ENCODE peak calls at places on chromosomes 6 and 20, in nine cellular contexts. H is PC-3, P is fibroblast of lung, S is MM.1S, T is neuronal stem cell, K is IMR-90, Y is PC-9, G is trophoblast cell, N is astrocyte. Q is an unnamed sample. For H3K36me3 and H3K27me3, the result is how much of the 10 kb centered on the place peaks cover.

GRCh38 chr6:32129297-32130088 is 595 bp downstream of the FKBPL start:
- DNase-seq in G (no peak), K (no peak), N (no peak), Y (no peak), S (no peak), T (no peak), P (no peak), H (peak), Q (no peak)

GRCh38 chr6:29953001-29953436 is 10.7 kb downstream of the HLA-A start:
- DNase-seq in S (no peak), P (peak), K (peak), Y (no peak), T (no peak), G (no peak), H (peak), N (peak), Q (peak)

GRCh38 chr6:15534970-15535369 is 127.9 kb downstream of the DTNBP1 start:
- DNase-seq in N (no peak), G (no peak), Y (no peak), H (no peak), K (no peak), P (no peak), T (no peak), S (no peak), Q (no peak)

GRCh38 chr6:15183979-15184378 is 61.9 kb upstream of the JARID2 start:
- DNase-seq in Y (no peak), K (no peak), S (no peak), T (no peak), G (no peak), H (no peak), P (no peak), N (no peak), Q (no peak)

GRCh38 chr20:1671891-1672669 is 14.5 kb upstream of the SIRPG start:
- DNase-seq in T (no peak), P (no peak), N (no peak), H (no peak), K (no peak), S (no peak), Y (no peak), G (no peak), Q (no peak)

GRCh38 chr6:32952817-32953739 is at the start of gene HLA-DMA:
- DNase-seq in K (peak), N (peak), T (peak), P (peak), S (peak), G (peak), H (peak), Y (peak), Q (peak)

GRCh38 chr20:60085551-60086132 is 127.4 kb downstream of the CDH26 start:
- DNase-seq in N (no peak), H (no peak), S (no peak), Y (no peak), K (no peak), T (no peak), G (no peak), P (no peak), Q (peak)

GRCh38 chr6:3796396-3796795 is 44.9 kb upstream of the PXDC1 start:
- DNase-seq in N (no peak), Y (no peak), G (no peak), H (no peak), S (no peak), K (no peak), T (no peak), P (no peak), Q (no peak)

GRCh38 chr6:143276436-143276835 is 174.1 kb downstream of the ADAT2 start:
- DNase-seq in K (no peak), G (no peak), P (no peak), S (peak), N (no peak), T (no peak), Y (no peak), H (no peak), Q (no peak)

GRCh38 chr6:15107644-15108382 is 138.1 kb upstream of the JARID2 start:
- DNase-seq in S (no peak), G (no peak), H (no peak), N (no peak), Y (no peak), T (no peak), P (no peak), K (no peak), Q (no peak)

GRCh38 chr6:52544325-52545022 is 32.4 kb downstream of the TRAM2 start:
- DNase-seq in G (no peak), Y (no peak), P (peak), K (peak), S (no peak), T (no peak), H (peak), N (no peak), Q (no peak)

GRCh38 chr20:24981750-24982149 is 10.8 kb downstream of the APMAP start:
- DNase-seq in Y (no peak), K (no peak), T (no peak), H (no peak), N (no peak), G (no peak), P (no peak), S (no peak), Q (no peak)

GRCh38 chr6:47352169-47352568 is 42.5 kb upstream of the TNFRSF21 start:
- DNase-seq in K (no peak), N (no peak), P (no peak), H (no peak), Y (no peak), G (no peak), T (no peak), S (no peak), Q (no peak)

GRCh38 chr6:21321076-21321475 is 272.5 kb upstream of the SOX4 start:
- DNase-seq in T (no peak), Y (no peak), S (no peak), G (no peak), N (no peak), P (no peak), H (no peak), K (no peak), Q (no peak)

GRCh38 chr20:8449120-8449519 is 317.1 kb downstream of the PLCB1 start:
- DNase-seq in T (no peak), N (peak), S (no peak), Y (no peak), P (peak), H (no peak), G (no peak), K (peak), Q (peak)

GRCh38 chr6:76852776-76853175 is 610.5 kb downstream of the HTR1B start:
- DNase-seq in Y (no peak), N (peak), G (no peak), P (peak), S (peak), T (no peak), K (peak), H (peak), Q (peak)

GRCh38 chr6:54083301-54083700 is 27.9 kb upstream of the MLIP start:
- DNase-seq in S (no peak), G (no peak), H (no peak), N (no peak), Y (no peak), K (no peak), P (no peak), T (no peak), Q (no peak)

GRCh38 chr6:40506956-40507355 is 80.2 kb downstream of the LRFN2 start:
- DNase-seq in S (no peak), G (no peak), H (no peak), K (no peak), N (peak), T (no peak), P (no peak), Y (no peak), Q (no peak)

GRCh38 chr6:26217714-26218075 is 130.5 kb downstream of the HFE start:
- DNase-seq in Y (no peak), N (no peak), K (no peak), P (peak), S (peak), G (no peak), T (no peak), H (peak), Q (peak)

GRCh38 chr6:144150673-144151009 is 324 bp downstream of the STX11 start:
- DNase-seq in H (peak), T (peak), Y (no peak), P (peak), N (no peak), G (no peak), S (peak), K (peak), Q (no peak)

GRCh38 chr20:5886788-5887187 is 63.5 kb downstream of the TRMT6 start:
- DNase-seq in N (peak), T (no peak), Y (no peak), K (no peak), H (no peak), P (peak), G (no peak), S (no peak), Q (no peak)

GRCh38 chr6:78607188-78607587 is 260.2 kb upstream of the IRAK1BP1 start:
- DNase-seq in N (peak), P (peak), K (peak), G (no peak), S (no peak), Y (no peak), T (no peak), H (no peak), Q (no peak)

GRCh38 chr6:88165877-88166492 is at the start of gene CNR1:
- DNase-seq in K (no peak), S (peak), Y (no peak), H (no peak), G (no peak), P (peak), T (peak), N (peak), Q (peak)

GRCh38 chr6:31639449-31639861 is 13.0 kb downstream of the BAG6 start:
- DNase-seq in N (peak), K (peak), Y (no peak), H (peak), T (no peak), G (no peak), S (no peak), P (peak), Q (peak)

GRCh38 chr6:125888989-125889656 is 67.4 kb upstream of the HINT3 start:
- DNase-seq in Y (no peak), T (peak), N (peak), G (peak), P (peak), K (peak), S (peak), H (peak), Q (no peak)

GRCh38 chr6:125855783-125856182 is 65.0 kb downstream of the NCOA7 start:
- DNase-seq in K (no peak), Y (no peak), T (no peak), G (no peak), N (no peak), H (no peak), S (no peak), P (no peak), Q (no peak)

GRCh38 chr6:162900503-162900902 is 172.7 kb downstream of the PACRG start:
- DNase-seq in P (no peak), K (no peak), Y (no peak), N (no peak), G (no peak), T (no peak), S (no peak), H (no peak), Q (no peak)

GRCh38 chr6:71410681-71411080 is 122.1 kb downstream of the OGFRL1 start:
- DNase-seq in H (no peak), P (peak), Y (no peak), S (no peak), K (no peak), T (no peak), G (no peak), N (peak), Q (peak)

DNA sequence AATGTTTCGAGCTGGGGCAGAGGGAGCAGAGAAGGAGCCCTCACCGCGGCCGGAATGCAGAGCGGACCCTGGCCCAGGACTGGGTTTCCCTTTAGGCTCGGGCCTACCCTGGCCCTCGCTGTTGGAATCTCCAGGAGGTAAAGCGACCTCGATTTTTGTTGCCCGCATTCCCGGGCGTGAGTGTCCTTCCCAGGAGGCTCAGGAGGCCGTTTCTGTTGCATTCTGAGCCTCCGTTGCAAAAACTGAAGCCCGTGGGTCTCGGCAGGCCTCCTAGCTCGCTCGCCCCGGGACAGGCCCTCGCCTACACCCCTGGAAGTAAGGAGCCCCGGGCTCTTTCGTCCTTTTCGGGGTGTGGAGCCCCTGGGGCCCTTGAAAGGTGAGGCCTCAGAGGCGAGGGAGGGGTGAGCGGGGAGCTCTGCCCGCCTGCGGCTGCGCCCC is 2.2 kb downstream of the NR2E1 start:
- DNase-seq in H (no peak), G (no peak), P (no peak), T (no peak), S (no peak), N (no peak), K (no peak), Y (no peak), Q (peak)
- H3K36me3 ChIP-seq in H (under half), G (under half), P (under half), T (under half), S (under half), N (under half), K (under half), Y (under half), Q (under half)

GRCh38 chr6:36677753-36678487 is 594 bp upstream of the CDKN1A start:
- DNase-seq in H (no peak), S (no peak), Y (no peak), K (no peak), P (no peak), N (peak), G (no peak), T (no peak), Q (no peak)

GRCh38 chr6:36677059-36677749 is 1.3 kb upstream of the CDKN1A start:
- DNase-seq in T (no peak), P (peak), K (no peak), G (no peak), N (peak), H (no peak), Y (no peak), S (no peak), Q (no peak)

GRCh38 chr6:36676142-36677058 is 2.1 kb upstream of the CDKN1A start:
- DNase-seq in G (no peak), N (peak), Y (no peak), S (no peak), K (peak), H (no peak), T (peak), P (peak), Q (no peak)

GRCh38 chr6:36679043-36679821 is 718 bp downstream of the CDKN1A start:
- DNase-seq in K (peak), Y (peak), P (peak), S (no peak), T (peak), N (peak), G (peak), H (peak), Q (no peak)

DNA sequence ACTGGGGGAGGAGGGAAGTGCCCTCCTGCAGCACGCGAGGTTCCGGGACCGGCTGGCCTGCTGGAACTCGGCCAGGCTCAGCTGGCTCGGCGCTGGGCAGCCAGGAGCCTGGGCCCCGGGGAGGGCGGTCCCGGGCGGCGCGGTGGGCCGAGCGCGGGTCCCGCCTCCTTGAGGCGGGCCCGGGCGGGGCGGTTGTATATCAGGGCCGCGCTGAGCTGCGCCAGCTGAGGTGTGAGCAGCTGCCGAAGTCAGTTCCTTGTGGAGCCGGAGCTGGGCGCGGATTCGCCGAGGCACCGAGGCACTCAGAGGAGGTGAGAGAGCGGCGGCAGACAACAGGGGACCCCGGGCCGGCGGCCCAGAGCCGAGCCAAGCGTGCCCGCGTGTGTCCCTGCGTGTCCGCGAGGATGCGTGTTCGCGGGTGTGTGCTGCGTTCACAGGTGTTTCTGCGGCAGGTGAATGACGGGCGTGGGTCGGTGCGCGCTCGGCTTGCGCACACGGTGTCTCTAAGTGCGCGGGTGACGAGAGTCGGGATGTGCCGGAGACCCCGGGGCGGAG is at the start of gene CDKN1A:
- DNase-seq in S (peak), H (peak), T (peak), N (peak), Y (peak), G (peak), K (peak), P (peak), Q (peak)
- H2AFZ ChIP-seq in S (peak), H (peak), T (peak), N (peak), Y (peak), G (peak), K (peak), P (no peak), Q (no peak)

GRCh38 chr20:44746367-44747165 is 901 bp downstream of the KCNK15 start:
- DNase-seq in T (no peak), K (no peak), P (no peak), G (peak), S (no peak), Y (no peak), H (no peak), N (no peak), Q (peak)

GRCh38 chr20:44745560-44746366 is at the start of gene KCNK15:
- DNase-seq in T (no peak), Y (no peak), N (no peak), S (no peak), G (no peak), P (peak), K (peak), H (peak), Q (peak)

GRCh38 chr20:44748005-44748370 is 2.3 kb downstream of the KCNK15 start:
- DNase-seq in G (no peak), H (peak), N (no peak), P (no peak), Y (no peak), S (no peak), T (no peak), K (no peak), Q (peak)

GRCh38 chr20:44745122-44745521 is 543 bp upstream of the KCNK15 start:
- DNase-seq in G (no peak), N (no peak), K (no peak), P (no peak), Y (no peak), T (no peak), S (no peak), H (no peak), Q (peak)

GRCh38 chr20:44747166-44748004 is 1.7 kb downstream of the KCNK15 start:
- DNase-seq in N (peak), T (peak), K (peak), S (peak), H (peak), P (peak), Y (peak), G (peak), Q (peak)
- H3K27me3 ChIP-seq in N (under half), T (under half), K (half or more), S (half or more), H (under half), P (half or more), Y (under half), G (under half), Q (under half)

DNA sequence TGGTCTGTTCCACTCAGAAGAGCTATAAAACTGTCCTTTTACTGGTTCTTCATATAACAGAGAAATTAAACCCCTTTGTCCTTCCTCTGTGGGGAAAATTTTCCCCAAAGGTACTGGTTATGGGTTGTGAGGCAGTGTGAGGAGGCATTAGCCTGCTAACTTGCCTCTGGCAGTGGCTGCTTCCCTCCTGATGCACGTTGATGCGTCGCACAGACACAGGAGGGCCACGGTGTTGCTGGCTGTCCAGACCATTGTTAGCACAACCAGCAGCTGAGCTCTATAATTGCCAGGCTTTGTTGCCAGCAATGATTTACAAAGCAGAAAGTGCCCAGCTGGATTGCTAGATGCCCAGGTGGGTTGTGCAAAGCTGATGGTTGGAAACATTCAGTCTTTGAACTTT is 10.1 kb downstream of the AAR2 start:
- DNase-seq in N (no peak), T (no peak), Y (no peak), P (no peak), H (no peak), K (no peak), G (no peak), S (no peak), Q (no peak)
- H3K36me3 ChIP-seq in N (under half), T (under half), Y (half or more), P (under half), H (half or more), K (under half), G (under half), S (under half), Q (half or more)

DNA sequence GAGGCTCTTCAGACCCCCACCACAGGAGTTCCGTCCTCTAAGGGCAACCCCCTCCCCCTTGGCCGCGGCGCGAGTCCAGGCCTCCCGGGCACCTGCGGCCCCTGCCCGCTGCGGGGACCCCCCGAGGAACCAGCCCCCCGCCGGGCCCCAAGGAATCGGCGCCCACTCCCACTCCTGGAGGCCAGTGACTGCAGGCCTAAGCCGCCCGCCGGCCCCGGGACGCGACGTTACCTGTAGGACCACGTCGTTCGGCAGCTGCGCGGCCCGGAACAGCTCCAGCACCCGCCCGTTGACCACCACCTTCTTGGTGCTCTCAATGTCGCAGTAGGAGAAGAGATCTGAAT is 782 bp downstream of the REPS1 start:
- DNase-seq in K (no peak), T (no peak), S (no peak), Y (no peak), G (no peak), H (no peak), P (peak), N (no peak), Q (peak)
- H2AFZ ChIP-seq in K (peak), T (peak), S (peak), Y (peak), G (peak), H (peak), P (peak), N (peak), Q (peak)

GRCh38 chr20:50632236-50632635 is 59.1 kb downstream of the RIPOR3 start:
- DNase-seq in Y (no peak), T (no peak), H (no peak), P (no peak), S (no peak), N (no peak), K (no peak), G (no peak), Q (peak)
- H3K27me3 ChIP-seq in Y (under half), T (under half), H (under half), P (under half), S (under half), N (under half), K (under half), G (under half), Q (under half)

GRCh38 chr6:170346649-170347048 is 40.1 kb downstream of the FAM120B start:
- DNase-seq in N (no peak), P (no peak), G (no peak), K (no peak), Y (no peak), S (no peak), T (no peak), H (no peak), Q (no peak)
- H3K36me3 ChIP-seq in N (under half), P (under half), G (under half), K (under half), Y (under half), S (under half), T (under half), H (under half), Q (under half)

GRCh38 chr6:62162858-62163257 is 123.2 kb downstream of the KHDRBS2 start:
- DNase-seq in T (no peak), H (no peak), P (no peak), N (no peak), K (no peak), Y (no peak), G (no peak), S (no peak), Q (no peak)
- H2AFZ ChIP-seq in T (no peak), H (no peak), P (no peak), N (no peak), K (no peak), Y (no peak), G (no peak), S (no peak), Q (no peak)

GRCh38 chr6:55974688-55975087 is 99.3 kb upstream of the BMP5 start:
- DNase-seq in Y (no peak), N (no peak), P (no peak), H (no peak), T (no peak), K (no peak), S (no peak), G (no peak), Q (no peak)
- H3K27me3 ChIP-seq in Y (under half), N (under half), P (under half), H (under half), T (under half), K (under half), S (under half), G (under half), Q (under half)